ENCODE peak calls at places on chromosomes 12 and 14, in six cellular contexts. One of them, this sample, is unnamed.
A peak's percentile ranks its signal among the peaks of the same experiment; 100 is the strongest.

GRCh38 chr14:24190416-24190815 is 1.8 kb upstream of the IPO4 start:
- DNase-seq in RWPE1: no peak
- DNase-seq in right lobe of liver: no peak
- DNase-seq in GM06990: no peak
- DNase-seq in AG09319: no peak
- DNase-seq in GM20000: no peak
- DNase-seq in this sample: no peak

GRCh38 chr12:50677858-50678257 is 86.0 kb upstream of the ATF1 start:
- DNase-seq in RWPE1: no peak
- DNase-seq in right lobe of liver: no peak
- DNase-seq in GM06990: no peak
- DNase-seq in AG09319: no peak
- DNase-seq in GM20000: no peak
- DNase-seq in this sample: no peak

GRCh38 chr14:31937730-31938346 is 139.3 kb upstream of the ARHGAP5 start:
- DNase-seq in RWPE1: peak; percentile 75
- DNase-seq in right lobe of liver: no peak
- DNase-seq in GM06990: peak; percentile 47
- DNase-seq in AG09319: peak; percentile 19
- DNase-seq in GM20000: peak; percentile 49
- DNase-seq in this sample: no peak

GRCh38 chr14:26173581-26173980 is 424.3 kb downstream of the NOVA1 start:
- DNase-seq in RWPE1: no peak
- DNase-seq in right lobe of liver: no peak
- DNase-seq in GM06990: no peak
- DNase-seq in AG09319: no peak
- DNase-seq in GM20000: no peak
- DNase-seq in this sample: no peak

GRCh38 chr12:123533672-123534643 is at the start of gene RILPL1:
- DNase-seq in RWPE1: no peak
- DNase-seq in right lobe of liver: peak; percentile 64
- DNase-seq in GM06990: peak; percentile 56
- DNase-seq in AG09319: no peak
- DNase-seq in GM20000: peak; percentile 91
- DNase-seq in this sample: peak; percentile 92

GRCh38 chr12:102562836-102563425 is 82.6 kb upstream of the IGF1 start:
- DNase-seq in RWPE1: no peak
- DNase-seq in right lobe of liver: no peak
- DNase-seq in GM06990: no peak
- DNase-seq in AG09319: no peak
- DNase-seq in GM20000: no peak
- DNase-seq in this sample: no peak

GRCh38 chr12:108399514-108399913 is 60.4 kb upstream of the CMKLR1 start:
- DNase-seq in RWPE1: no peak
- DNase-seq in right lobe of liver: no peak
- DNase-seq in GM06990: no peak
- DNase-seq in AG09319: no peak
- DNase-seq in GM20000: no peak
- DNase-seq in this sample: no peak

GRCh38 chr12:6056406-6057211 is 67.9 kb downstream of the VWF start:
- DNase-seq in RWPE1: no peak
- DNase-seq in right lobe of liver: peak; percentile 53
- DNase-seq in GM06990: no peak
- DNase-seq in AG09319: no peak
- DNase-seq in GM20000: peak; percentile 43
- DNase-seq in this sample: no peak

GRCh38 chr12:91216871-91217270 is 34.3 kb upstream of the DCN start:
- DNase-seq in RWPE1: no peak
- DNase-seq in right lobe of liver: no peak
- DNase-seq in GM06990: no peak
- DNase-seq in AG09319: no peak
- DNase-seq in GM20000: no peak
- DNase-seq in this sample: no peak

GRCh38 chr14:22772725-22773124 is 6.2 kb downstream of the OXA1L start:
- DNase-seq in RWPE1: no peak
- DNase-seq in right lobe of liver: no peak
- DNase-seq in GM06990: no peak
- DNase-seq in AG09319: no peak
- DNase-seq in GM20000: no peak
- DNase-seq in this sample: no peak

GRCh38 chr12:113329022-113329790 is 5.7 kb downstream of the SLC8B1 start:
- DNase-seq in RWPE1: no peak
- DNase-seq in right lobe of liver: no peak
- DNase-seq in GM06990: no peak
- DNase-seq in AG09319: no peak
- DNase-seq in GM20000: no peak
- DNase-seq in this sample: no peak

GRCh38 chr14:106790189-106791036 is 1264.0 kb downstream of the TMEM121 start:
- DNase-seq in RWPE1: peak; percentile 26
- DNase-seq in right lobe of liver: peak; percentile 77
- DNase-seq in GM06990: peak; percentile 77
- DNase-seq in AG09319: no peak
- DNase-seq in GM20000: peak; percentile 71
- DNase-seq in this sample: no peak

GRCh38 chr12:81866081-81866480 is 106.9 kb upstream of the PPFIA2 start:
- DNase-seq in RWPE1: no peak
- DNase-seq in right lobe of liver: no peak
- DNase-seq in GM06990: no peak
- DNase-seq in AG09319: no peak
- DNase-seq in GM20000: no peak
- DNase-seq in this sample: no peak

GRCh38 chr12:131242741-131243496 is 289.2 kb downstream of the ADGRD1 start:
- DNase-seq in RWPE1: peak; percentile 26
- DNase-seq in right lobe of liver: peak; percentile 9
- DNase-seq in GM06990: no peak
- DNase-seq in AG09319: no peak
- DNase-seq in GM20000: no peak
- DNase-seq in this sample: no peak

GRCh38 chr12:122506393-122506938 is 5.7 kb upstream of the ZCCHC8 start:
- DNase-seq in RWPE1: no peak
- DNase-seq in right lobe of liver: no peak
- DNase-seq in GM06990: no peak
- DNase-seq in AG09319: no peak
- DNase-seq in GM20000: no peak
- DNase-seq in this sample: no peak

GRCh38 chr14:50829472-50830043 is 1.4 kb downstream of the NIN start:
- DNase-seq in RWPE1: no peak
- DNase-seq in right lobe of liver: no peak
- DNase-seq in GM06990: no peak
- DNase-seq in AG09319: no peak
- DNase-seq in GM20000: no peak
- DNase-seq in this sample: no peak

GRCh38 chr12:71892059-71892458 is 46.6 kb upstream of the TPH2 start:
- DNase-seq in RWPE1: no peak
- DNase-seq in right lobe of liver: no peak
- DNase-seq in GM06990: no peak
- DNase-seq in AG09319: no peak
- DNase-seq in GM20000: no peak
- DNase-seq in this sample: no peak

GRCh38 chr12:51224625-51225024 is 6.8 kb upstream of the POU6F1 start:
- DNase-seq in RWPE1: no peak
- DNase-seq in right lobe of liver: no peak
- DNase-seq in GM06990: no peak
- DNase-seq in AG09319: no peak
- DNase-seq in GM20000: no peak
- DNase-seq in this sample: no peak

GRCh38 chr12:93167841-93168492 is 209.8 kb upstream of the NUDT4 start:
- DNase-seq in RWPE1: no peak
- DNase-seq in right lobe of liver: no peak
- DNase-seq in GM06990: peak; percentile 71
- DNase-seq in AG09319: no peak
- DNase-seq in GM20000: peak; percentile 54
- DNase-seq in this sample: no peak

GRCh38 chr12:76183459-76184186 is 99.1 kb upstream of the NAP1L1 start:
- DNase-seq in RWPE1: peak; percentile 81
- DNase-seq in right lobe of liver: no peak
- DNase-seq in GM06990: peak; percentile 60
- DNase-seq in AG09319: peak; percentile 84
- DNase-seq in GM20000: peak; percentile 47
- DNase-seq in this sample: no peak

GRCh38 chr12:77845831-77846230 is 15.1 kb downstream of the NAV3 start:
- DNase-seq in RWPE1: peak; percentile 41
- DNase-seq in right lobe of liver: no peak
- DNase-seq in GM06990: no peak
- DNase-seq in AG09319: no peak
- DNase-seq in GM20000: no peak
- DNase-seq in this sample: no peak

GRCh38 chr12:12896261-12896660 is 4.9 kb downstream of the GPRC5A start:
- DNase-seq in RWPE1: no peak
- DNase-seq in right lobe of liver: no peak
- DNase-seq in GM06990: no peak
- DNase-seq in AG09319: no peak
- DNase-seq in GM20000: no peak
- DNase-seq in this sample: no peak

GRCh38 chr12:116539361-116539771 is 19.8 kb upstream of the MAP1LC3B2 start:
- DNase-seq in RWPE1: no peak
- DNase-seq in right lobe of liver: no peak
- DNase-seq in GM06990: no peak
- DNase-seq in AG09319: no peak
- DNase-seq in GM20000: no peak
- DNase-seq in this sample: no peak

GRCh38 chr14:70002589-70003240 is 123.5 kb downstream of the SMOC1 start:
- DNase-seq in RWPE1: no peak
- DNase-seq in right lobe of liver: no peak
- DNase-seq in GM06990: no peak
- DNase-seq in AG09319: no peak
- DNase-seq in GM20000: no peak
- DNase-seq in this sample: no peak

GRCh38 chr14:34475163-34475562 is 13.1 kb upstream of the SPTSSA start:
- DNase-seq in RWPE1: no peak
- DNase-seq in right lobe of liver: no peak
- DNase-seq in GM06990: no peak
- DNase-seq in AG09319: no peak
- DNase-seq in GM20000: no peak
- DNase-seq in this sample: no peak

GRCh38 chr14:34474187-34474679 is 12.2 kb upstream of the SPTSSA start:
- DNase-seq in RWPE1: no peak
- DNase-seq in right lobe of liver: no peak
- DNase-seq in GM06990: no peak
- DNase-seq in AG09319: no peak
- DNase-seq in GM20000: no peak
- DNase-seq in this sample: no peak

GRCh38 chr14:34482463-34482862 is 20.4 kb upstream of the SPTSSA start:
- DNase-seq in RWPE1: no peak
- DNase-seq in right lobe of liver: no peak
- DNase-seq in GM06990: no peak
- DNase-seq in AG09319: no peak
- DNase-seq in GM20000: no peak
- DNase-seq in this sample: no peak

GRCh38 chr14:34484726-34485125 is 22.7 kb upstream of the SPTSSA start:
- DNase-seq in RWPE1: no peak
- DNase-seq in right lobe of liver: no peak
- DNase-seq in GM06990: no peak
- DNase-seq in AG09319: no peak
- DNase-seq in GM20000: no peak
- DNase-seq in this sample: no peak

GRCh38 chr14:34479694-34480093 is 17.7 kb upstream of the SPTSSA start:
- DNase-seq in RWPE1: no peak
- DNase-seq in right lobe of liver: no peak
- DNase-seq in GM06990: no peak
- DNase-seq in AG09319: no peak
- DNase-seq in GM20000: no peak
- DNase-seq in this sample: no peak
- TF ChIP-seq CTCF in RWPE1: no peak
- TF ChIP-seq CTCF in right lobe of liver: no peak
- TF ChIP-seq CTCF in GM06990: no peak
- TF ChIP-seq CTCF in AG09319: no peak
- TF ChIP-seq CTCF in GM20000: no peak
- TF ChIP-seq CTCF in this sample: no peak

GRCh38 chr12:52988933-52989332 is 17.3 kb upstream of the EIF4B start:
- DNase-seq in RWPE1: no peak
- DNase-seq in right lobe of liver: peak; percentile 12
- DNase-seq in GM06990: no peak
- DNase-seq in AG09319: no peak
- DNase-seq in GM20000: no peak
- DNase-seq in this sample: no peak

GRCh38 chr12:52980096-52980694 is 26.1 kb upstream of the EIF4B start:
- DNase-seq in RWPE1: no peak
- DNase-seq in right lobe of liver: no peak
- DNase-seq in GM06990: no peak
- DNase-seq in AG09319: no peak
- DNase-seq in GM20000: no peak
- DNase-seq in this sample: no peak

GRCh38 chr12:52980773-52981423 is 25.4 kb upstream of the EIF4B start:
- DNase-seq in RWPE1: peak; percentile 89
- DNase-seq in right lobe of liver: peak; percentile 87
- DNase-seq in GM06990: peak; percentile 33
- DNase-seq in AG09319: peak; percentile 70
- DNase-seq in GM20000: peak; percentile 84
- DNase-seq in this sample: no peak

DNA sequence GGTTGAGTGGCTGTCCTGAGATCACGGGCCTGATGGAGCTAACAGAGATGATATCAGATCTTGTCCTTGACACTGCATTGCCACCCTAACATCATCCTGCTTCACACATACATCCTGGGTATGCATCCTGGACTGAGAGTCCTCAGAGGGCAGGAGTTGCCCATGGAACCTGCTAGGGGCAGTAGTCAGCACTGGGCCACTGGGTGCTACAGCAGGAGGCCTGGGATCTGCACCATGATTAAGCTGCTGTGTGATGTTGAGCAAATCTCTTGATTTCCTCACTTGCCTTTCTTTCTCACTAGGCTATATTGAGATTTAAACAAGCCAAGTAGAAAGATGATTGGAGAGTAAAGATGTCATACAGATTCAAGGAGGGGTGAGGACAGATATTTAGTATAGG is 22.1 kb upstream of the EIF4B start:
- DNase-seq in RWPE1: no peak
- DNase-seq in right lobe of liver: peak; percentile 3
- DNase-seq in GM06990: no peak
- DNase-seq in AG09319: no peak
- DNase-seq in GM20000: no peak
- DNase-seq in this sample: no peak
- TF ChIP-seq CTCF in RWPE1: no peak
- TF ChIP-seq CTCF in right lobe of liver: no peak
- TF ChIP-seq CTCF in GM06990: no peak
- TF ChIP-seq CTCF in AG09319: no peak
- TF ChIP-seq CTCF in GM20000: no peak
- TF ChIP-seq CTCF in this sample: peak; percentile 16

GRCh38 chr14:66746316-66747006 is 238.5 kb downstream of the GPHN start:
- DNase-seq in RWPE1: peak; percentile 26
- DNase-seq in right lobe of liver: no peak
- DNase-seq in GM06990: no peak
- DNase-seq in AG09319: peak; percentile 3
- DNase-seq in GM20000: no peak
- DNase-seq in this sample: no peak
- TF ChIP-seq CTCF in RWPE1: peak; percentile 56
- TF ChIP-seq CTCF in right lobe of liver: peak; percentile 77
- TF ChIP-seq CTCF in GM06990: peak; percentile 64
- TF ChIP-seq CTCF in AG09319: peak; percentile 63
- TF ChIP-seq CTCF in GM20000: peak; percentile 16
- TF ChIP-seq CTCF in this sample: peak; percentile 79

GRCh38 chr12:45543887-45544286 is 185.6 kb upstream of the ARID2 start:
- DNase-seq in RWPE1: peak; percentile 81
- DNase-seq in right lobe of liver: no peak
- DNase-seq in GM06990: peak; percentile 41
- DNase-seq in AG09319: peak; percentile 58
- DNase-seq in GM20000: peak; percentile 78
- DNase-seq in this sample: no peak
- TF ChIP-seq CTCF in RWPE1: peak; percentile 68
- TF ChIP-seq CTCF in right lobe of liver: peak; percentile 85
- TF ChIP-seq CTCF in GM06990: peak; percentile 76
- TF ChIP-seq CTCF in AG09319: peak; percentile 87
- TF ChIP-seq CTCF in GM20000: peak; percentile 52
- TF ChIP-seq CTCF in this sample: peak; percentile 92